ENCODE peak calls at places on chromosome 6, in five cellular contexts. T is CD4-positive, CD25-positive, alpha-beta regulatory T cell; L is CD8-positive, alpha-beta T cell; J is upper lobe of right lung; Y is CD8-positive, alpha-beta memory T cell. P is an unnamed sample.

GRCh38 chr6:13355043-13355945 is 27.0 kb upstream of the TBC1D7 start:
- DNase-seq in J (no peak), L (no peak), T (peak; percentile 62), Y (no peak), P (peak; percentile 83)

GRCh38 chr6:13467216-13467600 is 20.2 kb downstream of the GFOD1 start:
- DNase-seq in J (no peak), Y (no peak), T (no peak), L (no peak), P (no peak)

GRCh38 chr6:149088361-149088760 is 229.2 kb upstream of the TAB2 start:
- DNase-seq in L (no peak), T (no peak), Y (no peak), J (no peak), P (no peak)

GRCh38 chr6:135568366-135568765 is 70.8 kb upstream of the AHI1 start:
- DNase-seq in Y (peak; percentile 18), J (no peak), T (peak; percentile 59), L (peak; percentile 28), P (peak; percentile 67)

GRCh38 chr6:142014515-142014914 is 118.2 kb upstream of the GJE1 start:
- DNase-seq in L (no peak), Y (no peak), J (no peak), T (no peak), P (peak; percentile 76)

GRCh38 chr6:85453490-85453889 is 3.6 kb downstream of the NT5E start:
- DNase-seq in Y (no peak), T (no peak), J (no peak), L (no peak), P (no peak)

GRCh38 chr6:28522594-28523557 is 2.8 kb upstream of the GPX5 start:
- DNase-seq in T (peak; percentile 76), J (no peak), L (peak; percentile 31), Y (no peak), P (no peak)

GRCh38 chr6:110389689-110390382 is 25.5 kb downstream of the DDO start:
- DNase-seq in T (no peak), L (no peak), Y (no peak), J (no peak), P (no peak)

GRCh38 chr6:128239898-128240509 is 280.4 kb downstream of the PTPRK start:
- DNase-seq in J (no peak), T (no peak), L (no peak), Y (no peak), P (no peak)

GRCh38 chr6:166605752-166606151 is 19.3 kb upstream of the RAMACL start:
- DNase-seq in Y (no peak), T (no peak), J (no peak), L (no peak), P (no peak)

GRCh38 chr6:169188051-169188863 is 65.4 kb downstream of the THBS2 start:
- DNase-seq in J (no peak), L (no peak), Y (no peak), T (peak; percentile 22), P (peak; percentile 58)

GRCh38 chr6:41427642-41428401 is 92.4 kb downstream of the NCR2 start:
- DNase-seq in J (peak; percentile 82), Y (no peak), L (no peak), T (no peak), P (peak; percentile 44)

GRCh38 chr6:28643017-28643740 is 117.5 kb downstream of the GPX5 start:
- DNase-seq in Y (no peak), L (no peak), T (no peak), J (no peak), P (peak; percentile 68)

GRCh38 chr6:148952147-148953041 is 205.6 kb downstream of the UST start:
- DNase-seq in Y (no peak), T (no peak), L (no peak), J (no peak), P (peak; percentile 73)

GRCh38 chr6:43113431-43114260 is 37.5 kb downstream of the PTK7 start:
- DNase-seq in Y (no peak), L (no peak), T (no peak), J (no peak), P (peak; percentile 61)

GRCh38 chr6:101113468-101114260 is 232.5 kb upstream of the ASCC3 start:
- DNase-seq in Y (no peak), T (no peak), L (no peak), J (no peak), P (no peak)

GRCh38 chr6:3325210-3325609 is 66.5 kb downstream of the PSMG4 start:
- DNase-seq in Y (no peak), T (no peak), L (no peak), J (no peak), P (peak; percentile 52)

GRCh38 chr6:106637051-106637717 is 7.8 kb downstream of the QRSL1 start:
- DNase-seq in Y (no peak), J (no peak), T (no peak), L (no peak), P (no peak)
- H3K4me3 ChIP-seq in Y (no peak overlapping the region), J (no peak overlapping the region), T (peak overlapping the region; percentile 13), L (no peak overlapping the region), P (no peak overlapping the region)

DNA sequence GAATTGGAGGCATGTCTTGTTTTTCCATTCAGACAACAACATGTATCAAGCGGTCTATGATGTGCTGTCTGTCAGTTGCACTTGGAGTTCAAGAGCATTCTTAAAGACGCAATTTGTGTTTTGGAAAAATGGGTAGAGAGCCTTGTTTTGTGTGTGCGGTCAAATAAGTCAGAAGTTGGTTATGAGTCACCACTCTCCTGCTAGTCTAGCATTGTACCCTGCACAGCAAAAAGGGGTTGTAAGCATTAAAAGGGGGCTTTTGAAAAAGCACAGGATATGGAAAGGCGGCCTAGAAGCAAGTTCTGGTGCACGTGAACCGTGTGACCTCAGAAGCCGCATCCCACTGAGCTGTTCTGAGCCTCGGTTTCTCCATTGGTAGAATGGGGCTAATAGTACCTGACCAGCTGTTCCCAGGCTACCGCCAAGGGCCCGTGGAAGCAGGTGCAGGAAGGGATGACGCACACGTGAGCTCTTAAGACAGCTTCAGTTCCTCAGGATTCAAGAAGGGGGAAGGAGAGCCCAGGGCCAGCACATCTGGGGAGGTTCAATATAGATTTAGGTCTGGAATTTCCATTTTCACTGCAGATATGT is 61.6 kb upstream of the SNX9 start:
- DNase-seq in L (no peak), J (no peak), T (peak; percentile 68), Y (peak; percentile 18), P (peak; percentile 42)
- H3K4me1 ChIP-seq in L (peaks cover 68% of the 10 kb centered on the region), J (peaks cover 51% of the 10 kb centered on the region), T (peaks cover 59% of the 10 kb centered on the region), Y (peaks cover 56% of the 10 kb centered on the region), P (peaks cover 51% of the 10 kb centered on the region)

GRCh38 chr6:137488736-137489409 is 5.3 kb downstream of the OLIG3 start:
- DNase-seq in L (no peak), Y (no peak), J (peak; percentile 61), T (no peak), P (no peak)
- H3K4me3 ChIP-seq in L (peak overlapping the region; percentile 22), Y (no peak overlapping the region), J (no peak overlapping the region), T (no peak overlapping the region), P (no peak overlapping the region)

GRCh38 chr6:44263357-44264100 is 1.8 kb downstream of the NFKBIE start:
- DNase-seq in Y (peak; percentile 66), T (no peak), L (no peak), J (no peak), P (peak; percentile 49)
- H3K4me1 ChIP-seq in Y (peaks cover 30% of the 10 kb centered on the region), T (peaks cover 39% of the 10 kb centered on the region), L (peaks cover 28% of the 10 kb centered on the region), J (peaks cover 28% of the 10 kb centered on the region), P (peaks cover 22% of the 10 kb centered on the region)

GRCh38 chr6:31365864-31366263 is 8.9 kb upstream of the HLA-B start:
- DNase-seq in Y (no peak), L (no peak), J (no peak), T (no peak), P (no peak)

GRCh38 chr6:31363809-31364208 is 6.8 kb upstream of the HLA-B start:
- DNase-seq in T (peak; percentile 17), L (no peak), Y (no peak), J (no peak), P (no peak)

GRCh38 chr6:31362751-31363150 is 5.8 kb upstream of the HLA-B start:
- DNase-seq in L (no peak), Y (no peak), J (no peak), T (no peak), P (no peak)

GRCh38 chr6:31366693-31367470 is 9.9 kb upstream of the HLA-B start:
- DNase-seq in Y (peak; percentile 83), T (peak; percentile 88), J (peak; percentile 95), L (peak; percentile 87), P (peak; percentile 96)

GRCh38 chr6:31368461-31368860 is 11.5 kb upstream of the HLA-B start:
- DNase-seq in L (no peak), Y (no peak), T (no peak), J (no peak), P (no peak)
- H3K4me3 ChIP-seq in L (no peak overlapping the region), Y (no peak overlapping the region), T (no peak overlapping the region), J (no peak overlapping the region), P (no peak overlapping the region)

GRCh38 chr6:158043586-158044524 is 62.2 kb downstream of the SYNJ2 start:
- DNase-seq in T (no peak), L (no peak), Y (no peak), J (peak; percentile 37), P (no peak)
- H3K4me1 ChIP-seq in T (peaks cover 20% of the 10 kb centered on the region), L (peaks cover 28% of the 10 kb centered on the region), Y (peaks cover 21% of the 10 kb centered on the region), J (peaks cover 17% of the 10 kb centered on the region), P (peaks cover 47% of the 10 kb centered on the region)

GRCh38 chr6:10557886-10558285 is 36.7 kb downstream of the GCNT2 start:
- DNase-seq in J (no peak), Y (no peak), T (no peak), L (no peak), P (no peak)

GRCh38 chr6:10553869-10554268 is 32.7 kb downstream of the GCNT2 start:
- DNase-seq in T (no peak), L (no peak), Y (no peak), J (no peak), P (no peak)

GRCh38 chr6:10554826-10555225 is 33.7 kb downstream of the GCNT2 start:
- DNase-seq in L (no peak), J (no peak), Y (no peak), T (no peak), P (no peak)

GRCh38 chr6:10556496-10557391 is 35.6 kb downstream of the GCNT2 start:
- DNase-seq in L (no peak), Y (no peak), J (no peak), T (no peak), P (no peak)

DNA sequence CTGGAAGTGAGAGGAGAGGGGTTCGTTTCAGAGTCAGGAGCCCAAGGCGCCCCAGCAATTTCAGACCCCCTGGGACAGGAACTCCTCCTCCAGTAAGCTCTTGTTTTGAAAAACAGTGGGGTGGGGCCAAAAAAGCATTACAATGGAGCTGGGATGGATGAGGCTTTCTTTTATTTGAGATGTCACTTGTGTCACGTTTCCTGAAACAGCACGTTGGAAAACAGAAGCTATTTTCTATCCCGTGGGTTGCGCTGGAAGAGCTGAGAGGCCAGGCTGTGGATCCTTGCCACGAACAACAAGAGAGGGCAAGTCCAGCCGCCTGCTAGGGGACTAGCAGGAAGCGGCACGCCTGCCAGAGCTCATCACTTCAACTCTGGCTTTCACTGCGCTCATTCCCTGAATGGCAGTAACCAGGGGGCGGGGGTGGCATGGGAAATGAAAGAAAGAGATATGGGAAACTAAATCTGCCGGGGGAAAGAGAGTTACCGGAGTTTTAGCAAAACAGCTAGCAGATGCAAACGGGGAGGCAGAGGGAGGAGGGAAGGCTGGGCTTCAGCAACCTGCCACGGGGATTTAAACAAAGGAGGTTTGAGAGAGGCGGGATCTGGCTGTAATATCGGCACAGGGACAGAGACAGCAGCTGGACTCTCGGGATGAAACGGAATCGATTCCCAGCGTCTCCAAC is 34.6 kb downstream of the GCNT2 start:
- DNase-seq in Y (no peak), J (no peak), T (no peak), L (no peak), P (peak; percentile 64)
- H3K4me3 ChIP-seq in Y (no peak overlapping the region), J (peak overlapping the region; percentile 35), T (no peak overlapping the region), L (no peak overlapping the region), P (peak overlapping the region; percentile 78)

DNA sequence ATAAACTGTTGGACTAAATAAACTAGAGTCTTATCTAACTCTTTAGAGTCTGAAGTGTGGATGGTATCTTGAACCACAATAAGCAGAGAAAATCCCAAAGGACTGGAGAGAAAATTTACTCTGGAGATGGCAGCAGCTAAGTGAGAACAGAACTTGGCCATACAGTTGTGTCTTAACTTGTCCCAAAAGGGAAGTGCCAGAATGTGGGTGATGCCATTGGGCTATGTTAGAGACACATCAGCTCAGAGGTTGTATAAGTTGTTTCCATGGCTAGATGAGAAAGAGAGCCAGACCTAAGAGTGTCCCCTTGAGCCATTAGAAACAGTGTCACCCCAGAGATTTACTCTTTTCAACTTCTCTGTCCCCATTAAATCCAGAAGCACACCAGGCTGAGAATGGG is 36.2 kb downstream of the FOXO3 start:
- DNase-seq in L (no peak), J (no peak), Y (no peak), T (no peak), P (no peak)
- H3K4me1 ChIP-seq in L (peaks cover 13% of the 10 kb centered on the region), J (peaks cover 69% of the 10 kb centered on the region), Y (peaks cover 12% of the 10 kb centered on the region), T (peaks cover 9% of the 10 kb centered on the region), P (peaks cover 77% of the 10 kb centered on the region)

P was measured in adipocyte.